ENCODE peak calls at places on chromosome 20, in four cellular contexts. D, X, W and M are unnamed samples.

GRCh38 chr20:18943542-18943941 is 130.0 kb downstream of the SCP2D1 start:
- DNase-seq in W (no peak), D (no peak), X (peak), M (peak)

GRCh38 chr20:53126185-53126584 is 154.0 kb downstream of the TSHZ2 start:
- DNase-seq in X (no peak), D (no peak), W (no peak), M (peak)

GRCh38 chr20:3744037-3744436 is 11.6 kb downstream of the HSPA12B start:
- DNase-seq in D (no peak), W (no peak), X (no peak), M (no peak)

GRCh38 chr20:35200255-35200654 is 26.2 kb upstream of the MMP24 start:
- DNase-seq in W (no peak), X (no peak), D (no peak), M (no peak)

GRCh38 chr20:63688234-63689045 is 8.0 kb upstream of the TNFRSF6B start:
- DNase-seq in W (no peak), D (no peak), X (no peak), M (no peak)

GRCh38 chr20:4190792-4191519 is 175.6 kb upstream of the RNF24 start:
- DNase-seq in X (no peak), W (no peak), D (no peak), M (no peak)

GRCh38 chr20:13221673-13222318 is 722 bp downstream of the ISM1 start:
- DNase-seq in D (peak), X (peak), W (peak), M (peak)

GRCh38 chr20:58978351-58979190 is 2.5 kb upstream of the NELFCD start:
- DNase-seq in X (no peak), D (no peak), W (no peak), M (no peak)

GRCh38 chr20:57693670-57694329 is 16.0 kb downstream of the PMEPA1 start:
- DNase-seq in W (no peak), X (no peak), D (no peak), M (no peak)

GRCh38 chr20:8932192-8933150 is 136.4 kb upstream of the PLCB4 start:
- DNase-seq in D (no peak), W (no peak), X (no peak), M (no peak)

GRCh38 chr20:45833883-45834796 is 541 bp downstream of the SNX21 start:
- DNase-seq in W (peak), D (peak), X (peak), M (peak)

GRCh38 chr20:19600042-19600441 is 158.0 kb upstream of the RIN2 start:
- DNase-seq in X (no peak), D (no peak), W (no peak), M (no peak)

GRCh38 chr20:41058007-41058673 is 29.5 kb downstream of the TOP1 start:
- DNase-seq in X (no peak), W (no peak), D (no peak), M (no peak)

GRCh38 chr20:44056010-44056698 is 130.8 kb downstream of the JPH2 start:
- DNase-seq in X (peak), D (peak), W (peak), M (peak)

GRCh38 chr20:35319206-35320197 is 27.3 kb upstream of the FAM83C start:
- DNase-seq in X (no peak), W (no peak), D (no peak), M (no peak)

GRCh38 chr20:41865938-41866337 is 247.8 kb upstream of the CHD6 start:
- DNase-seq in X (no peak), W (no peak), D (no peak), M (peak)